ENCODE peak calls at places on chromosome 10, in seven cellular contexts. One of them, this sample, is unnamed.

GRCh38 chr10:78255796-78256638 is 222.4 kb downstream of the RPS24 start:
- DNase-seq in mesenchymal stem cell: peak
- DNase-seq in trophoblast cell: peak
- DNase-seq in H9: no peak
- DNase-seq in H1: peak
- DNase-seq in neuronal stem cell: no peak
- DNase-seq in mesendoderm: peak
- DNase-seq in this sample: peak

GRCh38 chr10:13701157-13701919 is 114.6 kb downstream of the PRPF18 start:
- DNase-seq in H9: no peak
- DNase-seq in mesendoderm: no peak
- DNase-seq in mesenchymal stem cell: no peak
- DNase-seq in trophoblast cell: no peak
- DNase-seq in neuronal stem cell: no peak
- DNase-seq in H1: no peak
- DNase-seq in this sample: no peak

GRCh38 chr10:27364028-27364427 is 123.4 kb upstream of the ACBD5 start:
- DNase-seq in H1: no peak
- DNase-seq in mesendoderm: no peak
- DNase-seq in trophoblast cell: no peak
- DNase-seq in mesenchymal stem cell: no peak
- DNase-seq in neuronal stem cell: no peak
- DNase-seq in H9: no peak
- DNase-seq in this sample: no peak

GRCh38 chr10:119803264-119803663 is 69.4 kb downstream of the MCMBP start:
- DNase-seq in H9: no peak
- DNase-seq in H1: no peak
- DNase-seq in trophoblast cell: peak
- DNase-seq in neuronal stem cell: no peak
- DNase-seq in mesenchymal stem cell: peak
- DNase-seq in mesendoderm: no peak
- DNase-seq in this sample: peak

GRCh38 chr10:130743751-130744191 is 567.8 kb downstream of the TCERG1L start:
- DNase-seq in neuronal stem cell: no peak
- DNase-seq in mesenchymal stem cell: no peak
- DNase-seq in H9: no peak
- DNase-seq in trophoblast cell: no peak
- DNase-seq in H1: no peak
- DNase-seq in mesendoderm: no peak
- DNase-seq in this sample: no peak

GRCh38 chr10:73944356-73945100 is 33.6 kb downstream of the PLAU start:
- DNase-seq in mesendoderm: no peak
- DNase-seq in mesenchymal stem cell: no peak
- DNase-seq in neuronal stem cell: no peak
- DNase-seq in trophoblast cell: no peak
- DNase-seq in H9: no peak
- DNase-seq in H1: no peak
- DNase-seq in this sample: no peak

GRCh38 chr10:13414855-13415254 is 66.8 kb upstream of the SEPHS1 start:
- DNase-seq in mesenchymal stem cell: peak
- DNase-seq in trophoblast cell: no peak
- DNase-seq in neuronal stem cell: no peak
- DNase-seq in mesendoderm: peak
- DNase-seq in H1: no peak
- DNase-seq in H9: peak
- DNase-seq in this sample: no peak

GRCh38 chr10:46236941-46237681 is 49.7 kb upstream of the ANTXRL start:
- DNase-seq in H9: no peak
- DNase-seq in neuronal stem cell: no peak
- DNase-seq in H1: no peak
- DNase-seq in trophoblast cell: no peak
- DNase-seq in mesenchymal stem cell: no peak
- DNase-seq in mesendoderm: no peak
- DNase-seq in this sample: no peak

GRCh38 chr10:88028654-88029053 is 165.2 kb downstream of the PTEN start:
- DNase-seq in mesenchymal stem cell: no peak
- DNase-seq in trophoblast cell: no peak
- DNase-seq in mesendoderm: peak
- DNase-seq in H9: no peak
- DNase-seq in H1: no peak
- DNase-seq in neuronal stem cell: no peak
- DNase-seq in this sample: no peak

GRCh38 chr10:37434091-37434490 is 308.7 kb downstream of the ANKRD30A start:
- DNase-seq in neuronal stem cell: no peak
- DNase-seq in H9: no peak
- DNase-seq in trophoblast cell: no peak
- DNase-seq in H1: no peak
- DNase-seq in mesendoderm: no peak
- DNase-seq in mesenchymal stem cell: no peak
- DNase-seq in this sample: no peak

GRCh38 chr10:132229834-132230556 is 43.2 kb downstream of the DPYSL4 start:
- DNase-seq in H1: no peak
- DNase-seq in mesenchymal stem cell: no peak
- DNase-seq in mesendoderm: no peak
- DNase-seq in neuronal stem cell: no peak
- DNase-seq in H9: no peak
- DNase-seq in trophoblast cell: peak
- DNase-seq in this sample: no peak

GRCh38 chr10:91049961-91050360 is 129.1 kb upstream of the ANKRD1 start:
- DNase-seq in neuronal stem cell: no peak
- DNase-seq in mesenchymal stem cell: no peak
- DNase-seq in mesendoderm: no peak
- DNase-seq in H9: no peak
- DNase-seq in trophoblast cell: no peak
- DNase-seq in H1: no peak
- DNase-seq in this sample: no peak

GRCh38 chr10:31152421-31153133 is 120.9 kb upstream of the ZNF438 start:
- DNase-seq in mesenchymal stem cell: no peak
- DNase-seq in mesendoderm: peak
- DNase-seq in neuronal stem cell: no peak
- DNase-seq in H9: no peak
- DNase-seq in trophoblast cell: no peak
- DNase-seq in H1: no peak
- DNase-seq in this sample: no peak

GRCh38 chr10:34821587-34822585 is 6.8 kb upstream of the PARD3 start:
- DNase-seq in neuronal stem cell: no peak
- DNase-seq in trophoblast cell: no peak
- DNase-seq in mesendoderm: no peak
- DNase-seq in H1: no peak
- DNase-seq in mesenchymal stem cell: no peak
- DNase-seq in H9: no peak
- DNase-seq in this sample: peak

GRCh38 chr10:124763267-124763666 is 19.1 kb upstream of the FAM53B start:
- DNase-seq in H9: no peak
- DNase-seq in trophoblast cell: no peak
- DNase-seq in neuronal stem cell: no peak
- DNase-seq in mesenchymal stem cell: no peak
- DNase-seq in mesendoderm: no peak
- DNase-seq in H1: no peak
- DNase-seq in this sample: peak

GRCh38 chr10:34524369-34525091 is 290.6 kb downstream of the PARD3 start:
- DNase-seq in mesenchymal stem cell: no peak
- DNase-seq in trophoblast cell: no peak
- DNase-seq in H9: no peak
- DNase-seq in neuronal stem cell: no peak
- DNase-seq in mesendoderm: no peak
- DNase-seq in H1: no peak
- DNase-seq in this sample: no peak

GRCh38 chr10:47038881-47039557 is 127.8 kb downstream of the PTPN20 start:
- DNase-seq in H9: no peak
- DNase-seq in neuronal stem cell: no peak
- DNase-seq in trophoblast cell: peak
- DNase-seq in H1: no peak
- DNase-seq in mesendoderm: peak
- DNase-seq in mesenchymal stem cell: peak
- DNase-seq in this sample: no peak

GRCh38 chr10:103144086-103144485 is 49.0 kb downstream of the NT5C2 start:
- DNase-seq in H1: no peak
- DNase-seq in mesenchymal stem cell: no peak
- DNase-seq in trophoblast cell: no peak
- DNase-seq in H9: no peak
- DNase-seq in mesendoderm: no peak
- DNase-seq in neuronal stem cell: no peak
- DNase-seq in this sample: no peak

GRCh38 chr10:66259836-66260235 is 666.0 kb upstream of the LRRTM3 start:
- DNase-seq in mesenchymal stem cell: no peak
- DNase-seq in neuronal stem cell: no peak
- DNase-seq in mesendoderm: no peak
- DNase-seq in trophoblast cell: no peak
- DNase-seq in H1: no peak
- DNase-seq in H9: no peak
- DNase-seq in this sample: no peak

GRCh38 chr10:52644678-52645434 is 127.7 kb downstream of the MBL2 start:
- DNase-seq in mesenchymal stem cell: peak
- DNase-seq in H1: no peak
- DNase-seq in H9: no peak
- DNase-seq in mesendoderm: peak
- DNase-seq in trophoblast cell: peak
- DNase-seq in neuronal stem cell: peak
- DNase-seq in this sample: peak

GRCh38 chr10:128574616-128575210 is 448.5 kb upstream of the MKI67 start:
- DNase-seq in H1: no peak
- DNase-seq in trophoblast cell: peak
- DNase-seq in neuronal stem cell: no peak
- DNase-seq in mesendoderm: peak
- DNase-seq in mesenchymal stem cell: no peak
- DNase-seq in H9: no peak
- DNase-seq in this sample: no peak
- H3K18ac ChIP-seq in H1: no peak
- H3K18ac ChIP-seq in trophoblast cell: no peak
- H3K18ac ChIP-seq in neuronal stem cell: no peak
- H3K18ac ChIP-seq in mesendoderm: no peak
- H3K18ac ChIP-seq in mesenchymal stem cell: no peak
- H3K18ac ChIP-seq in H9: no peak
- H3K18ac ChIP-seq in this sample: no peak

DNA sequence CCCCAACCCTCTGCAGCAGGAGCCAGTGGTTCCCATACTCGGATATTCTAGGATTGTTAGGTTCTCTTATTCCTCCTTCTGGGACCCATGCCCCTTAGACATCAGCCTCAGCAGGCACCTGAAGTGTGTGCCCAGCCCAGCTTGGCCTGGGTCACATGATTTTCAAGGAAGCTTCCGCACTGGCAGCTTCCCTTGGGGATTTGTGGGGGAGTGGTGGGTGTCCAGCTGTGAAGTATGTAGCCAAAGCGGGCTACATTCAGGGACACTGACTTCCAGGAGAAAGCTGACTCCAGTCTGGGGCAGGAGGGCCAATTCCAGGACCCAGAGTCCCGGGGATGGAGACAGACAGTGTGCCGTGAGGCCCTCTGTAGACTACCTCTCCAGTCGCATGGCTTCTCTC is 1.3 kb downstream of the LDB1 start:
- DNase-seq in trophoblast cell: no peak
- DNase-seq in mesenchymal stem cell: peak
- DNase-seq in mesendoderm: peak
- DNase-seq in neuronal stem cell: no peak
- DNase-seq in H9: peak
- DNase-seq in H1: no peak
- DNase-seq in this sample: peak
- H3K18ac ChIP-seq in trophoblast cell: peak
- H3K18ac ChIP-seq in mesenchymal stem cell: peak
- H3K18ac ChIP-seq in mesendoderm: no peak
- H3K18ac ChIP-seq in neuronal stem cell: no peak
- H3K18ac ChIP-seq in H9: no peak
- H3K18ac ChIP-seq in H1: no peak
- H3K18ac ChIP-seq in this sample: peak

GRCh38 chr10:18532881-18533535 is 118.4 kb downstream of the NSUN6 start:
- DNase-seq in neuronal stem cell: no peak
- DNase-seq in H1: no peak
- DNase-seq in H9: no peak
- DNase-seq in mesendoderm: no peak
- DNase-seq in mesenchymal stem cell: no peak
- DNase-seq in trophoblast cell: no peak
- DNase-seq in this sample: no peak

GRCh38 chr10:18523025-18523424 is 128.4 kb downstream of the NSUN6 start:
- DNase-seq in H1: no peak
- DNase-seq in trophoblast cell: no peak
- DNase-seq in mesenchymal stem cell: peak
- DNase-seq in mesendoderm: no peak
- DNase-seq in H9: no peak
- DNase-seq in neuronal stem cell: no peak
- DNase-seq in this sample: peak

GRCh38 chr10:18528292-18528691 is 123.1 kb downstream of the NSUN6 start:
- DNase-seq in mesendoderm: no peak
- DNase-seq in trophoblast cell: no peak
- DNase-seq in H1: no peak
- DNase-seq in mesenchymal stem cell: peak
- DNase-seq in neuronal stem cell: no peak
- DNase-seq in H9: no peak
- DNase-seq in this sample: peak

GRCh38 chr10:18523858-18524257 is 127.5 kb downstream of the NSUN6 start:
- DNase-seq in neuronal stem cell: no peak
- DNase-seq in trophoblast cell: no peak
- DNase-seq in mesenchymal stem cell: no peak
- DNase-seq in H9: no peak
- DNase-seq in mesendoderm: no peak
- DNase-seq in H1: no peak
- DNase-seq in this sample: no peak

DNA sequence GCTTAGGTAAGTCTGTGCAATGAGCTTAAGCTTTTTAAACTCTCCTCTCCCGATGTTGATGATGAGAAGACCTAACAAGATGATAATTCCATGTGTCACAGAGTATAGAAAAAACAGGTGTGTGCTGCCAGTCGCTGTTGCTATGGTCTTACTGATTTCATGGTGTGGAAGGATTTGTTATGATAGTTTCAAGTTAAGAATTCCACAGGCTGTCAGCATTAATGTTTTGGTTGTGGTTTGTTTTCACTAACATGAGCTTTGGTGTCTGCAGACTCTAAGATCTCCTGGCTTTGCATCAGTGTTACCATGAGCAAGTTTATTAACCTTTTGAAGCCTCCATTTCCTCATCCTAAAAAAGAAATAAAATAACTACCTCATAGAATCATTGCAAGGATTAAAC is 123.7 kb downstream of the NSUN6 start:
- DNase-seq in mesenchymal stem cell: peak
- DNase-seq in trophoblast cell: no peak
- DNase-seq in neuronal stem cell: no peak
- DNase-seq in H1: no peak
- DNase-seq in H9: no peak
- DNase-seq in mesendoderm: no peak
- DNase-seq in this sample: peak
- H3K18ac ChIP-seq in mesenchymal stem cell: no peak
- H3K18ac ChIP-seq in trophoblast cell: no peak
- H3K18ac ChIP-seq in neuronal stem cell: no peak
- H3K18ac ChIP-seq in H1: no peak
- H3K18ac ChIP-seq in H9: no peak
- H3K18ac ChIP-seq in mesendoderm: no peak
- H3K18ac ChIP-seq in this sample: peak

DNA sequence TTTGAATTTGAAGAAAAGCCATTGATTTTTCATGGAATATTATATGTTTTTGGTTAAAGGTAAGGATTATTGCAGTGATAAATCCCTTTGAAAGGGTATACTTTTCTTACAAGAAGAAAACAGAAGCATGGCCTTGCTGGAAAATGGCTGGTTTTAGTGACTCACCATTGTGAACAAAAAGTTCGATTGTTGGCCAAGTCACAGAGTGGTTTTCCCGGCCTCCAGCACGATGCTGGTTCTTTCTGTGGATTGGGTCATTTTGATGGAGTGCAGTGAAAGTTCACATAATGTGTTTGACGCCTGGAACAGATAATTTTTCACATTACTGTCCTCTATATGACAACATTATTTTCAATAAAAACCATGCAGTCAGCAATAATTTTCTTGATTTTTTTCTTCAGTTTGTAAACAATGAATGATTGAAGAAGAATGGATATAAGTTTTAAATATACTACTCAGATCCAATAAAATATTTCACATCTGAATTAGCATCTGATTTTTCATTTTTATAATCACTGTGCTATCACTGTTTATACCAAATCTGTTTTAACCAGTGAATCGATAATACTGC is 60.9 kb downstream of the RBM20 start:
- DNase-seq in H1: no peak
- DNase-seq in neuronal stem cell: no peak
- DNase-seq in mesendoderm: no peak
- DNase-seq in trophoblast cell: no peak
- DNase-seq in H9: no peak
- DNase-seq in mesenchymal stem cell: no peak
- DNase-seq in this sample: peak
- H3K18ac ChIP-seq in H1: no peak
- H3K18ac ChIP-seq in neuronal stem cell: no peak
- H3K18ac ChIP-seq in mesendoderm: no peak
- H3K18ac ChIP-seq in trophoblast cell: no peak
- H3K18ac ChIP-seq in H9: no peak
- H3K18ac ChIP-seq in mesenchymal stem cell: no peak
- H3K18ac ChIP-seq in this sample: no peak